ENCODE peak calls at places on chromosomes 11 and 22, in eight cellular contexts. H is psoas muscle; A is CD8-positive, alpha-beta T cell; P is AG04450; K is tibial artery; F is A549; S is naive thymus-derived CD4-positive, alpha-beta T cell; J is WERI-Rb-1. B is an unnamed sample.

GRCh38 chr11:88484873-88485621 is 147.5 kb upstream of the CTSC start:
- DNase-seq in H (no peak), A (peak), P (no peak), K (peak), F (peak), S (no peak), J (peak), B (no peak)

GRCh38 chr22:36282078-36282831 is 29.3 kb downstream of the APOL1 start:
- DNase-seq in H (no peak), A (no peak), P (no peak), K (no peak), F (no peak), S (no peak), J (no peak), B (no peak)

GRCh38 chr11:21814169-21814568 is 378.7 kb upstream of the ANO5 start:
- DNase-seq in H (peak), A (no peak), P (no peak), K (no peak), F (peak), S (no peak), J (no peak), B (no peak)

GRCh38 chr11:125990244-125990643 is 44.4 kb downstream of the VSIG10L2 start:
- DNase-seq in H (no peak), A (no peak), P (no peak), K (peak), F (no peak), S (no peak), J (no peak), B (peak)

GRCh38 chr22:47553436-47553835 is 791.0 kb downstream of the TBC1D22A start:
- DNase-seq in H (no peak), A (no peak), P (no peak), K (no peak), F (no peak), S (no peak), J (no peak), B (no peak)

GRCh38 chr11:96328395-96329010 is 14.5 kb downstream of the MAML2 start:
- DNase-seq in H (no peak), A (no peak), P (no peak), K (no peak), F (no peak), S (no peak), J (no peak), B (no peak)

GRCh38 chr11:111698852-111699559 is 67.2 kb downstream of the PPP2R1B start:
- DNase-seq in H (no peak), A (no peak), P (no peak), K (no peak), F (no peak), S (no peak), J (no peak), B (no peak)

GRCh38 chr11:57883630-57884029 is 122.0 kb downstream of the CTNND1 start:
- DNase-seq in H (no peak), A (no peak), P (no peak), K (no peak), F (no peak), S (no peak), J (no peak), B (no peak)

GRCh38 chr11:75896843-75897419 is 81.9 kb downstream of the UVRAG start:
- DNase-seq in H (no peak), A (no peak), P (peak), K (no peak), F (peak), S (peak), J (no peak), B (no peak)

DNA sequence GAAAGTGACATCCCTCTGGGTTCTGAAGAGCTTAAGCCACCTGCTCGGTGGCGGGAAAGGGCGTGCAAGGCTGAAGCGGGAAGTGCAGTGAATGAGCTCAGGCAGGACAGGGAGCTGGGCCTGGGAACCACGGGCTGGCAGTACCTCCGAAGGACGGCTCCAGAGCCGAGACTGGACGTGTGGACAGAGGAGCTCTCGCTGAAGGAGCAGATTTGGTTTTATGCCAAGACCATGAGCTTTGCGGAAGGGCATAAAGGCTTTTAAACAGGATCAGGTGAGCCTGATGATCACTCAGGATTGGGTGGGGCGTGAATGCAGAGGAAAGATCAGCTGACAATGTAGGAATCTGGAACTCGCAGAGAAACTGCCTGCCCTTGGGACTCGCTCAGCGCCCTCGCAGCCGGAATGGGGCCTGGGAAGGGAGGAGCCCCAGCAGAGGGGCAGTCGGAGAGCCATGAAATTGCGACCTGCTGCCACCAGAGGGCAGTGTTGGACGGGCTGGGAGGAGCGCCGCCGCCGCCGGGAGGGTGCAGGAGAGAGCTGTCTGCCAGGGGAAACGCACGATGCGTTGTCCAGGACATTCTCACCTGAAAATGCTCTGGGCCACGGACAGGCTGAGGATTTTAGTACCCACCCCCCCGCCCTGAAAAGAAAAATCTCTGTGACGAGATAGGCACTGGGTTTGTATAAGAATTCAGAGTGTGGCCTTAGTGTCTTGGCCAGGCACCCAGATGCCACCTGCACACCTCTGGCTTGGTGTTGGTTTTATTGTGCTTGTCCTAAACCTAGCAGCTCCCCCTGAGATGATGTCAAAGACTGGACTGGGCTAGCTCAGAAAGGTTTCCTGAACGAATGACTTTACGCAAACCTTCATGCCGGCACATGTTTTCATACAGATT is 324.4 kb downstream of the NTM start:
- DNase-seq in H (peak), A (peak), P (peak), K (peak), F (peak), S (peak), J (peak), B (peak)
- H3K4me3 ChIP-seq in H (no peak), A (no peak), P (peak), K (no peak), F (peak), S (no peak), J (peak), B (no peak)

GRCh38 chr11:114167355-114168085 is 108.0 kb downstream of the ZBTB16 start:
- DNase-seq in H (peak), A (no peak), P (no peak), K (no peak), F (no peak), S (no peak), J (no peak), B (no peak)
- H3K27ac ChIP-seq in H (peak), A (no peak), P (no peak), K (peak), F (no peak), S (no peak), J (no peak), B (peak)

GRCh38 chr11:77440678-77441077 is 33.2 kb downstream of the PAK1 start:
- DNase-seq in H (no peak), A (no peak), P (no peak), K (no peak), F (no peak), S (no peak), J (no peak), B (no peak)

GRCh38 chr11:77446911-77447629 is 26.8 kb downstream of the PAK1 start:
- DNase-seq in H (no peak), A (no peak), P (no peak), K (no peak), F (no peak), S (no peak), J (no peak), B (no peak)

GRCh38 chr11:77441409-77441808 is 32.5 kb downstream of the PAK1 start:
- DNase-seq in H (no peak), A (no peak), P (no peak), K (no peak), F (no peak), S (no peak), J (no peak), B (no peak)

GRCh38 chr11:77438487-77438886 is 35.4 kb downstream of the PAK1 start:
- DNase-seq in H (no peak), A (no peak), P (no peak), K (no peak), F (no peak), S (no peak), J (no peak), B (no peak)

DNA sequence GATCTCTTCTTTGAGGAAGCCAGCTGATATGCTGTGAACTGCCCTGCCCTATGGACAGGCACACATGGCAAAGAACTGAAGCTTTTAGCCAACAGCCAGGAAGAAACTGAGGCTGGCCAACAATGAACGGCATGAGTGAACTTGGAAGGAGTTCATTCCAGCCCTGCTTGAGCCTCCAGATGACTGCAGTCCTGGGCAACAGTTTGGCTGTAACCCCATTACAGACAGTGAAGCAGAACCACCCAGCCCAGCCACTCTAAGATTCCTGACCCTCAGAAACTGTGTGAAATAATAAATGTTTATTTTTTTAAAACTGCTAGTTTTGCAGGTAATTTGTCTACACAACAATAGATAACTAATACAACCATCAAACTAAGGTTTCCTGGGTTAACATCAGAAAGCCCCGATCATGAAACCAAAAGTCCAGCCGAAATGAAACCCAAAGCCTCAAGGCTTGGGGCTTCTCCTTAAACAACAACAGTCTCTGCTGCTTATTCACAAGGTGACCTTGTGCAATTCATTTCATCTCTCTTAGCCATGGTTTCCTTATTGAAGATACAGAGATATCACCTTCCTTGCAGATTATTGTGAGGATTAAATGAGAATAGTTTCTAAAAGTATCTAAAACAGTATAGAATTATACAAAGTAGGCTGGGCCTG is 31.4 kb downstream of the PAK1 start:
- DNase-seq in H (no peak), A (no peak), P (no peak), K (no peak), F (no peak), S (no peak), J (no peak), B (no peak)
- H3K4me3 ChIP-seq in H (no peak), A (no peak), P (no peak), K (no peak), F (no peak), S (no peak), J (no peak), B (no peak)

GRCh38 chr11:32779131-32779530 is 15.3 kb downstream of the CCDC73 start:
- DNase-seq in H (no peak), A (no peak), P (no peak), K (no peak), F (no peak), S (no peak), J (no peak), B (no peak)
- H3K27ac ChIP-seq in H (no peak), A (no peak), P (no peak), K (no peak), F (no peak), S (no peak), J (no peak), B (no peak)

GRCh38 chr11:107018902-107019493 is 722 bp upstream of the GUCY1A2 start:
- DNase-seq in H (peak), A (no peak), P (peak), K (peak), F (peak), S (no peak), J (peak), B (peak)

GRCh38 chr11:107014871-107015270 is 3.4 kb downstream of the GUCY1A2 start:
- DNase-seq in H (no peak), A (no peak), P (no peak), K (no peak), F (no peak), S (no peak), J (no peak), B (no peak)

GRCh38 chr11:107017433-107018227 is 646 bp downstream of the GUCY1A2 start:
- DNase-seq in H (peak), A (no peak), P (no peak), K (no peak), F (peak), S (no peak), J (peak), B (peak)

GRCh38 chr11:107018274-107018901 is at the start of gene GUCY1A2:
- DNase-seq in H (peak), A (no peak), P (no peak), K (no peak), F (peak), S (no peak), J (peak), B (peak)

GRCh38 chr11:107017104-107017432 is 1.2 kb downstream of the GUCY1A2 start:
- DNase-seq in H (no peak), A (no peak), P (no peak), K (no peak), F (no peak), S (no peak), J (no peak), B (no peak)
- H3K4me3 ChIP-seq in H (peak), A (no peak), P (peak), K (peak), F (peak), S (no peak), J (peak), B (peak)

GRCh38 chr22:40452730-40453487 is 82.5 kb downstream of the SGSM3 start:
- DNase-seq in H (no peak), A (no peak), P (no peak), K (no peak), F (no peak), S (no peak), J (no peak), B (no peak)
- H3K27ac ChIP-seq in H (no peak), A (no peak), P (no peak), K (peak), F (no peak), S (no peak), J (no peak), B (peak)

DNA sequence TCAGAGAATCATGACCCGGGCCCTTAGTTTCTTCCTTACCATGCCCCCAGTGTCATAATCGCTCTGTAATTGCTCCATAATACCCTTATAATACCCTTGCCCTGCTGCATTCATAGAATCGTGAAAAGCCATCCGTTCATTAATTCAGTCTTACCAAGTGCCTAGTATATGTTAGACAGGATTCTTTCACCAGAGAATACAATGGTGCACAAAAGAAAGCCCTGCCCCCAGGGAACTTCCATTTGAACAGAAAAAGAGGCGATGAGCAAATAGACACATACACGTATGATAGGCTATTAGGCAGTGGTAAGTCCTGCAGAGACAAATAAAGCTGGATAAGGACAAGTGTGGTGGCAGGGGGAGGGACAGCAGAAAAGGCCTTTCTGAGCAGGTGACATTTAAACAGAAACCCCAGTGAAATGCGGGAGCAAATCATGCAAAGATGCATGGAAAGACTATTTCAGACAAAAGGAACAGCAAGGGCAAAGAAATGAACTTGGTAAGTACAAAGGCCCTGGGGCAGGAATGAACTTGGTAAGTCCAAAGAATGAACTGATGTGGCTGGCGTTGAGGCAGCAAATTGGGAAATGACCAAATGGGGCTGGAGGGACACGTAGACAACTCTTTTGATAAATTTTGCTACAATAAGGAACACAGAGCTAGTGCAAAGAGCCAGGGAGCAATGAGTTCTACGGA is 74.6 kb upstream of the CREB3L1 start:
- DNase-seq in H (no peak), A (no peak), P (no peak), K (no peak), F (no peak), S (no peak), J (no peak), B (no peak)
- H3K4me3 ChIP-seq in H (no peak), A (no peak), P (no peak), K (no peak), F (no peak), S (no peak), J (no peak), B (no peak)

DNA sequence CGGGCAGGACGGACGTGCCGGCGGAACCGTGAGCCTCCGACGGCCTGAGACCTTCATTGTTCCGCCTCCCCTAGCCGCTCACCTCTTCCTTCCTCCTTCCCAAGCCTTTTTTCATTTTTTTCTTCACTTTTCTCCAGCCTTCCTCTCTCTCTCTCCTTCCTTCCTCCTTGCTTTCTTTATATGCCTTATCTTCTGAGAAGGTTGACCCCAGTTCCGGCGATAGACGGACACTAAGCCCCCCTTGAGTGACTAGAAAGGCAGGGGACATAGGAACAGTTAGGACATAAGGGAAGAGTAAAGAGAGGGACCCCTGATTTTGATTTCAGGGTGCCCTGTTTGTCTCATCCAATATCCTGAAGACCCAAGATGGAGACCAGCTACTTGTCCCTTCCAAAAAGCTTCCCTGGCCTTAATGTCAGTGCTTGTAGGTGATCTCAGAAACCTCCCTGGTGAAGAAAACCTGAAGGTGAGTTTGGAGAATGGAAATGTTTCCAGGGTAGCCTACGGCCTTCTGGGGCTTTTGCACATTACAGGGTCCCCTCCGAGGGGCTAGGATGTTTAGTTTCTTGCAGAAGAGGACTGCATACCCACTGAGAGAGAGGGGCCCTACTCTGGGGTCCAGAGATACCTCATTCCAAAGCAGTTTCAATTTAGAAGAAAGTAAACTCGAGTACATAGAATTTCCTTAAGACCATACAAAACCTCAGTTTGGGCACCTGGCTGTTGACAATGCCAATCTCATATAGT is 3.5 kb downstream of the ADM start:
- DNase-seq in H (no peak), A (no peak), P (no peak), K (no peak), F (no peak), S (no peak), J (no peak), B (no peak)
- H3K27ac ChIP-seq in H (peak), A (no peak), P (peak), K (peak), F (peak), S (no peak), J (no peak), B (peak)

DNA sequence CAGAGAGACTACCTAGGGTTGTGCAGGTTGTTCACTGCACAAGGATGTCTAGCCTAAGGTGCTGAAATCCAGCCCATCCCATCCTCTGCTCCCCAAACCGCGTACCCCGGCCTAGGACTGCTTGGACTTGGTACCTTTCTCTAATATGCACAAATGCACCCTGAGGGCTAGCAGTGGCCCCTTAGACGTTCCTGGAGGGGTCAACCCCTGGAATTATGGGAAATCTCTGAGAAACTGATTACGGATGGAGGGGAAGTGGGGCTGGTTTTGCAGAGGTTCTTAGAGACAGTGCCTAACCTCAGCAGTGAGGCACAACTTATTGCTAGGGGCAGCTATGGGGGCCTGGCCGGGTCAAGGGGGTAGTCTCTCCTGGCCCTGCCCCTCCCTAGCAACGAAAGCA is 2.5 kb downstream of the C11orf68 start:
- DNase-seq in H (no peak), A (no peak), P (no peak), K (no peak), F (no peak), S (no peak), J (no peak), B (no peak)
- H3K4me3 ChIP-seq in H (peak), A (no peak), P (peak), K (no peak), F (peak), S (no peak), J (no peak), B (no peak)

GRCh38 chr11:2303627-2304155 is 1.9 kb downstream of the TSPAN32 start:
- DNase-seq in H (peak), A (peak), P (no peak), K (no peak), F (no peak), S (no peak), J (peak), B (no peak)
- H3K27ac ChIP-seq in H (no peak), A (peak), P (no peak), K (no peak), F (no peak), S (peak), J (no peak), B (peak)

B was measured in uterus.